ENCODE peak calls at places on chromosomes 12 and 14, in eight cellular contexts. One of them, this sample, is unnamed.

GRCh38 chr12:88996389-88996788 is 355.9 kb downstream of the DUSP6 start:
- DNase-seq in cardiac muscle cell: no peak
- DNase-seq in breast epithelium: no peak
- DNase-seq in lower lobe of right lung: no peak
- DNase-seq in AG04450: no peak
- DNase-seq in H9: no peak
- DNase-seq in suprapubic skin: no peak
- DNase-seq in heart right ventricle: no peak
- DNase-seq in this sample: no peak

GRCh38 chr14:39034481-39035296 is 68.3 kb downstream of the SEC23A start:
- DNase-seq in H9: no peak
- DNase-seq in heart right ventricle: no peak
- DNase-seq in suprapubic skin: no peak
- DNase-seq in lower lobe of right lung: no peak
- DNase-seq in cardiac muscle cell: peak; percentile 51
- DNase-seq in breast epithelium: no peak
- DNase-seq in AG04450: no peak
- DNase-seq in this sample: no peak

GRCh38 chr12:95790025-95790911 is at the start of gene NTN4:
- DNase-seq in AG04450: no peak
- DNase-seq in heart right ventricle: peak; percentile 74
- DNase-seq in breast epithelium: peak; percentile 52
- DNase-seq in lower lobe of right lung: peak; percentile 65
- DNase-seq in suprapubic skin: no peak
- DNase-seq in cardiac muscle cell: peak; percentile 54
- DNase-seq in H9: peak; percentile 56
- DNase-seq in this sample: peak; percentile 82

GRCh38 chr14:49920260-49920659 is 27.4 kb downstream of the ARF6 start:
- DNase-seq in H9: no peak
- DNase-seq in breast epithelium: no peak
- DNase-seq in suprapubic skin: no peak
- DNase-seq in AG04450: no peak
- DNase-seq in heart right ventricle: no peak
- DNase-seq in cardiac muscle cell: no peak
- DNase-seq in lower lobe of right lung: no peak
- DNase-seq in this sample: no peak

GRCh38 chr12:39671898-39672875 is 52.6 kb upstream of the ABCD2 start:
- DNase-seq in lower lobe of right lung: no peak
- DNase-seq in cardiac muscle cell: no peak
- DNase-seq in breast epithelium: no peak
- DNase-seq in H9: no peak
- DNase-seq in suprapubic skin: no peak
- DNase-seq in AG04450: no peak
- DNase-seq in heart right ventricle: no peak
- DNase-seq in this sample: no peak

GRCh38 chr14:65478596-65478995 is 66.1 kb downstream of the FUT8 start:
- DNase-seq in H9: no peak
- DNase-seq in heart right ventricle: no peak
- DNase-seq in lower lobe of right lung: no peak
- DNase-seq in breast epithelium: no peak
- DNase-seq in suprapubic skin: no peak
- DNase-seq in cardiac muscle cell: no peak
- DNase-seq in AG04450: no peak
- DNase-seq in this sample: no peak

GRCh38 chr14:42884100-42884499 is 1277.4 kb downstream of the LRFN5 start:
- DNase-seq in cardiac muscle cell: no peak
- DNase-seq in AG04450: peak; percentile 79
- DNase-seq in H9: no peak
- DNase-seq in heart right ventricle: no peak
- DNase-seq in lower lobe of right lung: no peak
- DNase-seq in suprapubic skin: no peak
- DNase-seq in breast epithelium: no peak
- DNase-seq in this sample: no peak

GRCh38 chr12:101957251-101957650 is 79.9 kb downstream of the DRAM1 start:
- DNase-seq in AG04450: no peak
- DNase-seq in suprapubic skin: no peak
- DNase-seq in breast epithelium: no peak
- DNase-seq in lower lobe of right lung: no peak
- DNase-seq in cardiac muscle cell: no peak
- DNase-seq in heart right ventricle: no peak
- DNase-seq in H9: no peak
- DNase-seq in this sample: no peak

GRCh38 chr12:103583008-103583407 is 4.1 kb upstream of the STAB2 start:
- DNase-seq in heart right ventricle: no peak
- DNase-seq in H9: no peak
- DNase-seq in AG04450: no peak
- DNase-seq in suprapubic skin: no peak
- DNase-seq in cardiac muscle cell: no peak
- DNase-seq in breast epithelium: no peak
- DNase-seq in lower lobe of right lung: no peak
- DNase-seq in this sample: no peak

GRCh38 chr12:6277982-6278438 is 32.5 kb upstream of the PLEKHG6 start:
- DNase-seq in H9: no peak
- DNase-seq in lower lobe of right lung: peak; percentile 83
- DNase-seq in AG04450: no peak
- DNase-seq in suprapubic skin: peak; percentile 82
- DNase-seq in breast epithelium: peak; percentile 89
- DNase-seq in cardiac muscle cell: no peak
- DNase-seq in heart right ventricle: no peak
- DNase-seq in this sample: no peak

GRCh38 chr12:46774011-46774633 is 51.7 kb downstream of the SLC38A4 start:
- DNase-seq in lower lobe of right lung: no peak
- DNase-seq in H9: no peak
- DNase-seq in cardiac muscle cell: no peak
- DNase-seq in heart right ventricle: no peak
- DNase-seq in suprapubic skin: no peak
- DNase-seq in breast epithelium: no peak
- DNase-seq in AG04450: no peak
- DNase-seq in this sample: no peak

DNA sequence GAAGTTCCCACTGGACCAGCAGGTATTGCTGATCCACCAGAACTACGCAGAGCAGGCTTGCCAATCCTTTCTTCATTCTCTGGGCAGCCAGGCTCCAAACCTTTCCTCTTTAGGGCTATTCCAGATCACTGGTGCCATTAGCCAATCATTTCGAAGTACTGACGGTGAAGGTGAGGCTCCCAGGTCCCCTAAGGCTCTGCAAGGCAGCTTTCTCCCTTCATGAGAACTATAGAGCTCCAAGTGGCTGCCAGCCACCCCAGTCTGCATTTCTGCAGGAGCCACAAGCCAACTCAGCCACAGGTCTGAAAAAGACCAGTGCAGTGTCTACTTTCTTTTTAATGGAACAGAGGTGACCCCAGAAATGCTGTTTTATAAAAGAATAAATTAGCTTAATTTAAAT is 48.7 kb downstream of the RAB35 start:
- DNase-seq in cardiac muscle cell: no peak
- DNase-seq in suprapubic skin: no peak
- DNase-seq in heart right ventricle: no peak
- DNase-seq in AG04450: no peak
- DNase-seq in breast epithelium: no peak
- DNase-seq in lower lobe of right lung: no peak
- DNase-seq in H9: no peak
- DNase-seq in this sample: no peak
- H3K27me3 ChIP-seq in cardiac muscle cell: no peaks in the 10 kb centered on the region
- H3K27me3 ChIP-seq in suprapubic skin: no peaks in the 10 kb centered on the region
- H3K27me3 ChIP-seq in heart right ventricle: peaks cover 11% of the 10 kb centered on the region
- H3K27me3 ChIP-seq in AG04450: peaks cover 36% of the 10 kb centered on the region
- H3K27me3 ChIP-seq in breast epithelium: no peaks in the 10 kb centered on the region
- H3K27me3 ChIP-seq in lower lobe of right lung: no peaks in the 10 kb centered on the region
- H3K27me3 ChIP-seq in H9: no peaks in the 10 kb centered on the region
- H3K27me3 ChIP-seq in this sample: no peaks in the 10 kb centered on the region

GRCh38 chr12:133023566-133023965 is 13.7 kb upstream of the ZNF84 start:
- DNase-seq in lower lobe of right lung: no peak
- DNase-seq in cardiac muscle cell: no peak
- DNase-seq in H9: no peak
- DNase-seq in breast epithelium: no peak
- DNase-seq in AG04450: no peak
- DNase-seq in heart right ventricle: no peak
- DNase-seq in suprapubic skin: no peak
- DNase-seq in this sample: no peak
- H3K9me3 ChIP-seq in lower lobe of right lung: peaks cover 77% of the 10 kb centered on the region
- H3K9me3 ChIP-seq in cardiac muscle cell: peaks cover 3% of the 10 kb centered on the region
- H3K9me3 ChIP-seq in H9: peaks cover 43% of the 10 kb centered on the region
- H3K9me3 ChIP-seq in breast epithelium: peaks cover 91% of the 10 kb centered on the region
- H3K9me3 ChIP-seq in AG04450: peaks cover 32% of the 10 kb centered on the region
- H3K9me3 ChIP-seq in heart right ventricle: no peaks in the 10 kb centered on the region
- H3K9me3 ChIP-seq in suprapubic skin: peaks cover 63% of the 10 kb centered on the region
- H3K9me3 ChIP-seq in this sample: no peaks in the 10 kb centered on the region

GRCh38 chr12:62631531-62632520 is 165.2 kb downstream of the MON2 start:
- DNase-seq in breast epithelium: peak; percentile 74
- DNase-seq in lower lobe of right lung: peak; percentile 64
- DNase-seq in suprapubic skin: peak; percentile 75
- DNase-seq in AG04450: peak; percentile 21
- DNase-seq in H9: peak; percentile 79
- DNase-seq in cardiac muscle cell: peak; percentile 47
- DNase-seq in heart right ventricle: peak; percentile 66
- DNase-seq in this sample: peak; percentile 69
- TF ChIP-seq CTCF in breast epithelium: no peak
- TF ChIP-seq CTCF in lower lobe of right lung: peak; percentile 36
- TF ChIP-seq CTCF in suprapubic skin: peak; percentile 20
- TF ChIP-seq CTCF in AG04450: peak; percentile 40
- TF ChIP-seq CTCF in H9: peak; percentile 54
- TF ChIP-seq CTCF in cardiac muscle cell: peak; percentile 59
- TF ChIP-seq CTCF in heart right ventricle: peak; percentile 22
- TF ChIP-seq CTCF in this sample: peak; percentile 57

DNA sequence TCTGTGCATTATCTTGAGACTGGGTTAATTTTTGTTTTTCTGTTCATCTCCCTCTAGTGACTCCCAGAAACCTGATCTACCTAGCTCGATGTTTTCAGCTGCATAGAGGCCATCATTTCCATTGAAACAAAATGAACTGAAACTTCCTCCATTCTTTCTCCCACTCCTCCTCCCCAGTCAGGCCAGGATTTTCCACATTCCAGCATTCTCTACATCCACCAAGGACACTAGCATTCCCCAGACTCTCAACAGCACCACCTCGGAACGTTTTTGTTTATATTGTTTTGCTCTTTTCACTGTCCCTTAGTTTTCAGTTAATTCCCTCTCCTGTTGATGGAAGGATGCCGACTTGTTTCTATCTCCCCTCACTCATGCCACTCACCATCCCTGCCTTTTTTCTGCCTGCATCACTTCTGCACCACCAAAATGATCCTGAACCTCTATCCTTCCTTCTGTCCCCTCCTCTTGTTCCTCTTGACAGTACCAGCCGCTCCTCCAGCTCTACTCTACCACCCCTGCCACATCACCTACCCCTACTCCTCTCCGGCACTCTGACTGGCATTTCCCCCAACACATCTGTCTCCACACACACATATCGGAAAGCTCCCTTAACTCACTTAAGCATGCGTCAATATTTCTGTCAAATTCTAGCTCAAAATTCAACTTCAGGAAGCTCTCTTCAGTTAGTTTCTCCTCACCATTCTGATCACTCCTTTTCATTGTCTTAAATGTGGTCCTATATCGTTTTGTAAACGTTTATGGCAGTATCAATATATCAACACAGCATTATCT is 13.2 kb downstream of the OR6S1 start:
- DNase-seq in lower lobe of right lung: no peak
- DNase-seq in breast epithelium: no peak
- DNase-seq in H9: no peak
- DNase-seq in cardiac muscle cell: no peak
- DNase-seq in AG04450: no peak
- DNase-seq in heart right ventricle: no peak
- DNase-seq in suprapubic skin: no peak
- DNase-seq in this sample: no peak
- H3K27me3 ChIP-seq in lower lobe of right lung: peaks cover 32% of the 10 kb centered on the region
- H3K27me3 ChIP-seq in breast epithelium: peaks cover 37% of the 10 kb centered on the region
- H3K27me3 ChIP-seq in H9: peaks cover 8% of the 10 kb centered on the region
- H3K27me3 ChIP-seq in cardiac muscle cell: peaks cover 71% of the 10 kb centered on the region
- H3K27me3 ChIP-seq in AG04450: peaks cover 10% of the 10 kb centered on the region
- H3K27me3 ChIP-seq in heart right ventricle: peaks cover 34% of the 10 kb centered on the region
- H3K27me3 ChIP-seq in suprapubic skin: no peaks in the 10 kb centered on the region
- H3K27me3 ChIP-seq in this sample: no peaks in the 10 kb centered on the region

GRCh38 chr14:20143911-20144310 is 5.3 kb downstream of the OR4N5 start:
- DNase-seq in cardiac muscle cell: no peak
- DNase-seq in suprapubic skin: no peak
- DNase-seq in AG04450: no peak
- DNase-seq in H9: no peak
- DNase-seq in heart right ventricle: no peak
- DNase-seq in lower lobe of right lung: no peak
- DNase-seq in breast epithelium: no peak
- DNase-seq in this sample: no peak

DNA sequence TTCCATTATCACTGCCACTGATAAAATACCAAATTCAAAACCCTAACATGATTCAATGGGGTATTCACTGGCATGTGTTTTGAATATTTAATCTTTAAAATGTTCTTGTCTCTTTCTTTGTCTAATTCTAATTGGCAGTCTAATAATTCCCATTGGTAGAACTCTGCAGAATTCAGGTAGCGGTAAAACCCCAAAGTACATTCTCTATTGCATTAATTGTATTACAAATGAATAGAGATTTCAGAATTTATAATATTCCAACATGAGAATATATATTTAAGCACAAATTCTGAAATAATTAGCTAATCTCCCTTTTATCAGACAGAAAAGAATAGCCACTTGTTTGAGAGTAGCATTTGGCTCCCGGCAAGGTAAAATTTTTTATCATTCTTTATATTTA is at the start of gene OR4N5:
- DNase-seq in cardiac muscle cell: no peak
- DNase-seq in suprapubic skin: no peak
- DNase-seq in heart right ventricle: no peak
- DNase-seq in H9: no peak
- DNase-seq in breast epithelium: no peak
- DNase-seq in AG04450: no peak
- DNase-seq in lower lobe of right lung: no peak
- DNase-seq in this sample: no peak
- H3K9me3 ChIP-seq in cardiac muscle cell: peaks cover 2% of the 10 kb centered on the region
- H3K9me3 ChIP-seq in suprapubic skin: peaks cover 4% of the 10 kb centered on the region
- H3K9me3 ChIP-seq in heart right ventricle: no peaks in the 10 kb centered on the region
- H3K9me3 ChIP-seq in H9: peaks cover 74% of the 10 kb centered on the region
- H3K9me3 ChIP-seq in breast epithelium: no peaks in the 10 kb centered on the region
- H3K9me3 ChIP-seq in AG04450: peaks cover 6% of the 10 kb centered on the region
- H3K9me3 ChIP-seq in lower lobe of right lung: no peaks in the 10 kb centered on the region
- H3K9me3 ChIP-seq in this sample: no peaks in the 10 kb centered on the region

GRCh38 chr12:86186449-86186848 is 69.7 kb downstream of the MGAT4C start:
- DNase-seq in breast epithelium: no peak
- DNase-seq in cardiac muscle cell: no peak
- DNase-seq in AG04450: no peak
- DNase-seq in suprapubic skin: no peak
- DNase-seq in heart right ventricle: no peak
- DNase-seq in H9: no peak
- DNase-seq in lower lobe of right lung: no peak
- DNase-seq in this sample: no peak
- TF ChIP-seq CTCF in breast epithelium: no peak
- TF ChIP-seq CTCF in cardiac muscle cell: peak; percentile 15
- TF ChIP-seq CTCF in AG04450: peak; percentile 20
- TF ChIP-seq CTCF in suprapubic skin: no peak
- TF ChIP-seq CTCF in heart right ventricle: no peak
- TF ChIP-seq CTCF in H9: peak; percentile 41
- TF ChIP-seq CTCF in lower lobe of right lung: no peak
- TF ChIP-seq CTCF in this sample: no peak

GRCh38 chr12:132258543-132258942 is 70.8 kb downstream of the GALNT9 start:
- DNase-seq in lower lobe of right lung: no peak
- DNase-seq in H9: no peak
- DNase-seq in breast epithelium: no peak
- DNase-seq in cardiac muscle cell: no peak
- DNase-seq in suprapubic skin: no peak
- DNase-seq in AG04450: no peak
- DNase-seq in heart right ventricle: peak; percentile 9
- DNase-seq in this sample: no peak
- H3K27me3 ChIP-seq in lower lobe of right lung: peaks cover 7% of the 10 kb centered on the region
- H3K27me3 ChIP-seq in H9: no peaks in the 10 kb centered on the region
- H3K27me3 ChIP-seq in breast epithelium: peaks cover 62% of the 10 kb centered on the region
- H3K27me3 ChIP-seq in cardiac muscle cell: no peaks in the 10 kb centered on the region
- H3K27me3 ChIP-seq in suprapubic skin: peaks cover 69% of the 10 kb centered on the region
- H3K27me3 ChIP-seq in AG04450: no peaks in the 10 kb centered on the region
- H3K27me3 ChIP-seq in heart right ventricle: peaks cover 18% of the 10 kb centered on the region
- H3K27me3 ChIP-seq in this sample: peaks cover 6% of the 10 kb centered on the region